ENCODE peak calls at places on chromosome 17, in six cellular contexts. U, B, C, M, J and R are unnamed samples.

GRCh38 chr17:50967795-50968194 is 101.6 kb upstream of the TOB1 start:
- DNase-seq in U (no peak), J (no peak), C (no peak), B (no peak), M (no peak), R (no peak)

GRCh38 chr17:35947156-35947585 is 3.7 kb upstream of the LYZL6 start:
- DNase-seq in C (peak; percentile 54), J (peak; percentile 47), B (no peak), M (peak; percentile 46), U (peak; percentile 72), R (peak; percentile 49)

GRCh38 chr17:76972046-76972641 is 103.9 kb downstream of the MGAT5B start:
- DNase-seq in U (no peak), J (no peak), M (no peak), C (no peak), B (no peak), R (no peak)

GRCh38 chr17:30921544-30922196 is at the start of gene ADAP2:
- DNase-seq in B (no peak), J (peak; percentile 54), U (no peak), M (peak; percentile 19), C (no peak), R (peak; percentile 39)

GRCh38 chr17:8961861-8962260 is 3.6 kb downstream of the PIK3R5 start:
- DNase-seq in B (no peak), M (no peak), U (no peak), J (no peak), C (no peak), R (no peak)

GRCh38 chr17:71677444-71677843 is 443.4 kb upstream of the SOX9 start:
- DNase-seq in C (no peak), U (no peak), J (no peak), B (no peak), M (no peak), R (no peak)

GRCh38 chr17:40020146-40020545 is 4.9 kb downstream of the CSF3 start:
- DNase-seq in M (no peak), C (no peak), U (no peak), B (no peak), J (no peak), R (no peak)

GRCh38 chr17:83195330-83196087 is 116.1 kb downstream of the METRNL start:
- DNase-seq in J (peak; percentile 49), U (peak; percentile 84), M (no peak), C (peak; percentile 71), B (peak; percentile 58), R (no peak)

GRCh38 chr17:40648326-40648968 is 829 bp upstream of the SMARCE1 start:
- DNase-seq in C (peak; percentile 39), J (no peak), U (no peak), B (no peak), M (no peak), R (peak; percentile 1)

GRCh38 chr17:31581022-31581483 is 189.6 kb downstream of the RAB11FIP4 start:
- DNase-seq in C (peak; percentile 84), J (peak; percentile 95), U (peak; percentile 97), M (no peak), B (no peak), R (no peak)